ENCODE peak calls at places on chromosomes 2 and 18, in five cellular contexts. C is AG09319, P is left lung, K is WTC11, Q is BJ. O is an unnamed sample.

GRCh38 chr2:109264595-109265328 is 135.8 kb downstream of the SH3RF3 start:
- DNase-seq in P (no peak), K (no peak), C (peak), Q (no peak), O (no peak)

GRCh38 chr18:25164837-25165791 is 186.9 kb downstream of the ZNF521 start:
- DNase-seq in P (no peak), C (peak), Q (peak), K (no peak), O (peak)

GRCh38 chr2:237449193-237449797 is 35.3 kb upstream of the COL6A3 start:
- DNase-seq in C (no peak), P (no peak), Q (no peak), K (no peak), O (no peak)

GRCh38 chr18:73235491-73235890 is 367.7 kb upstream of the NETO1 start:
- DNase-seq in K (no peak), P (no peak), C (peak), Q (peak), O (peak)

GRCh38 chr18:75341897-75342296 is 85.6 kb downstream of the SMIM21 start:
- DNase-seq in C (no peak), P (no peak), K (no peak), Q (no peak), O (no peak)

GRCh38 chr2:133717497-133717896 is 149.2 kb upstream of the NCKAP5 start:
- DNase-seq in Q (peak), K (no peak), P (no peak), C (no peak), O (no peak)

GRCh38 chr2:98436734-98437133 is 7.9 kb upstream of the INPP4A start:
- DNase-seq in C (no peak), Q (no peak), K (no peak), P (no peak), O (no peak)

GRCh38 chr2:37713258-37713700 is 41.8 kb upstream of the CDC42EP3 start:
- DNase-seq in K (no peak), C (peak), Q (peak), P (no peak), O (no peak)

GRCh38 chr2:104872034-104872865 is 18.3 kb downstream of the POU3F3 start:
- DNase-seq in K (peak), Q (no peak), P (peak), C (no peak), O (no peak)

GRCh38 chr2:77428946-77429345 is 93.2 kb downstream of the LRRTM4 start:
- DNase-seq in K (no peak), P (no peak), C (no peak), Q (no peak), O (no peak)

GRCh38 chr2:37911296-37911888 is 13.7 kb upstream of the RMDN2 start:
- DNase-seq in Q (no peak), P (no peak), C (no peak), K (no peak), O (no peak)

GRCh38 chr2:27123302-27124150 is at the start of gene ABHD1:
- DNase-seq in K (peak), C (no peak), P (peak), Q (no peak), O (no peak)

GRCh38 chr18:22434973-22435608 is 17.4 kb upstream of the CTAGE1 start:
- DNase-seq in P (no peak), Q (peak), K (no peak), C (no peak), O (no peak)

GRCh38 chr18:813405-814071 is 1.5 kb upstream of the YES1 start:
- DNase-seq in K (no peak), Q (no peak), C (no peak), P (no peak), O (no peak)

GRCh38 chr2:170503971-170504819 is 210.9 kb upstream of the SP5 start:
- DNase-seq in K (no peak), Q (no peak), P (no peak), C (no peak), O (no peak)

GRCh38 chr2:239361311-239361642 is 39.5 kb downstream of the HDAC4 start:
- DNase-seq in K (no peak), P (no peak), Q (no peak), C (no peak), O (no peak)

GRCh38 chr2:172440795-172441194 is 13.4 kb downstream of the ITGA6 start:
- DNase-seq in P (no peak), C (no peak), K (no peak), Q (no peak), O (no peak)

GRCh38 chr2:23624378-23624777 is 239.4 kb downstream of the KLHL29 start:
- DNase-seq in Q (no peak), K (peak), C (no peak), P (no peak), O (no peak)

GRCh38 chr2:132652501-132652900 is 17.5 kb downstream of the LYPD1 start:
- DNase-seq in C (no peak), P (peak), Q (no peak), K (no peak), O (no peak)

GRCh38 chr2:236959876-236960275 is 125.8 kb upstream of the COPS8 start:
- DNase-seq in K (no peak), P (no peak), Q (no peak), C (no peak), O (no peak)

GRCh38 chr2:140695163-140695562 is 1435.7 kb downstream of the LRP1B start:
- DNase-seq in P (no peak), K (no peak), C (no peak), Q (no peak), O (no peak)

GRCh38 chr2:32772623-32773221 is 144.9 kb downstream of the TTC27 start:
- DNase-seq in Q (no peak), P (no peak), K (peak), C (peak), O (peak)

GRCh38 chr2:30232801-30233130 is 1.4 kb downstream of the LBH start:
- DNase-seq in Q (no peak), P (no peak), C (no peak), K (no peak), O (no peak)

GRCh38 chr18:36419913-36420531 is 122.5 kb downstream of the FHOD3 start:
- DNase-seq in K (no peak), P (no peak), Q (no peak), C (no peak), O (no peak)

GRCh38 chr2:37982147-37982582 is 57.1 kb downstream of the RMDN2 start:
- DNase-seq in P (no peak), Q (peak), C (peak), K (peak), O (peak)

GRCh38 chr2:72864500-72864899 is 22.7 kb upstream of the SPR start:
- DNase-seq in K (no peak), Q (no peak), C (no peak), P (no peak), O (no peak)

GRCh38 chr2:224069172-224069571 is 30.1 kb upstream of the SERPINE2 start:
- DNase-seq in Q (no peak), P (no peak), C (no peak), K (no peak), O (no peak)

GRCh38 chr18:79395761-79396404 is at the start of gene NFATC1:
- DNase-seq in K (peak), C (no peak), Q (no peak), P (peak), O (no peak)

GRCh38 chr2:42886921-42887320 is 94.5 kb upstream of the HAAO start:
- DNase-seq in C (no peak), K (no peak), Q (no peak), P (no peak), O (no peak)

GRCh38 chr2:55581875-55582547 is 35.4 kb downstream of the PPP4R3B start:
- DNase-seq in P (no peak), K (no peak), Q (no peak), C (no peak), O (no peak)

GRCh38 chr2:46674451-46674850 is 195.1 kb downstream of the TMEM247 start:
- DNase-seq in C (no peak), Q (no peak), P (no peak), K (no peak), O (no peak)

GRCh38 chr2:28349546-28350165 is 43.0 kb upstream of the FOSL2 start:
- DNase-seq in Q (no peak), K (no peak), C (no peak), P (no peak), O (no peak)

GRCh38 chr2:20436716-20437470 is 10.0 kb upstream of the RHOB start:
- DNase-seq in K (no peak), Q (no peak), P (no peak), C (no peak), O (no peak)

GRCh38 chr2:230124792-230125452 is 56.2 kb upstream of the SLC16A14 start:
- DNase-seq in C (no peak), K (no peak), P (peak), Q (no peak), O (no peak)

GRCh38 chr2:170716851-170717598 is 1.9 kb downstream of the SP5 start:
- DNase-seq in C (no peak), Q (no peak), P (peak), K (peak), O (peak)

GRCh38 chr2:134193774-134194173 is 60.1 kb upstream of the MGAT5 start:
- DNase-seq in K (no peak), Q (no peak), P (no peak), C (no peak), O (no peak)

GRCh38 chr2:118251427-118251826 is 163.2 kb downstream of the INSIG2 start:
- DNase-seq in K (no peak), P (no peak), C (no peak), Q (peak), O (peak)

DNA sequence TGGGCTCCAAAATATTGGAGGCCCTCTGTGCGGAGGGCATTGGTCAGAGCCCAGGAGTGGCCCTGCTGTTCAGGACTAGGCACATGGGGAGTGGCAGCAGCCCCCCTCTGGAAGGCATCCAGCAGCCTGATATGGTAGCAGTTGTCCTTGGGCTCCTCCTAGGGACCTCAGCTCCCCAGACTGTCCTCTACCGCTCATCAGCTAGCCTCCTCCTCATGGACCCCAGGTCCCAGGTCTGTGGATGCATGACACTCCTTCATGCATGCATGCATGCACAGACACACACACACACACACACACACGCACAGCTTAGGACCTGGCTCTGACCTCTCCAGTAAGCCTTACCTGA is 15.4 kb upstream of the ATP6V1B1 start:
- DNase-seq in K (no peak), Q (no peak), C (no peak), P (no peak), O (no peak)
- TF ChIP-seq CTCF in K (no peak), Q (no peak), C (no peak), P (no peak), O (no peak)

GRCh38 chr18:65516209-65516608 is 234.6 kb upstream of the CDH7 start:
- DNase-seq in C (no peak), P (no peak), K (no peak), Q (no peak), O (no peak)
- TF ChIP-seq CTCF in C (no peak), P (no peak), K (no peak), Q (no peak), O (no peak)

GRCh38 chr18:58192519-58192918 is 148.5 kb downstream of the NEDD4L start:
- DNase-seq in C (no peak), K (no peak), Q (no peak), P (no peak), O (no peak)

GRCh38 chr18:58196164-58196563 is 152.1 kb downstream of the NEDD4L start:
- DNase-seq in P (no peak), K (no peak), C (no peak), Q (no peak), O (no peak)

GRCh38 chr18:58195278-58195721 is 151.3 kb downstream of the NEDD4L start:
- DNase-seq in K (peak), P (peak), Q (no peak), C (no peak), O (no peak)

GRCh38 chr18:58190842-58191530 is 147.0 kb downstream of the NEDD4L start:
- DNase-seq in P (no peak), Q (no peak), K (no peak), C (no peak), O (no peak)

DNA sequence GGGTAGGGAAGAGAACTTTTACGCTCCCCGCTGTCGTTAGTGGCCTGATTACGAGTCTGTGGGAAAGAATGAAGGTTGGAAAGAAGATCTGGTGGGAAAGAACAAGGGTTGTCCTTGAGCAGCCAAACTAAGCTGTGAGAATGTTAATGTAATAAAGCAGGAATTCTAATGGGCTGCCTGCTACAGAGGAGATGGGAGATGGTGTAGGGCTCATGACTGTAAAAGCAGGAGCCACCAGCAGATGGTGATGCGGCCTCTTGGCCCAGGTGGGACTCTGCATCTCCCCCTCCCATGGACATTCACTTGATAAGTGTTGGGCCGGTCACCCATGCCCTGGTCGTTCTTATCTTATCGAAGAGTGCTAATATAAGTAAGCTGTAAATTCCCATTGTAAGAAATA is 150.0 kb downstream of the NEDD4L start:
- DNase-seq in P (no peak), C (no peak), Q (no peak), K (peak), O (no peak)
- TF ChIP-seq CTCF in P (no peak), C (no peak), Q (peak), K (peak), O (peak)

GRCh38 chr2:58757971-58758370 is 516.8 kb upstream of the FANCL start:
- DNase-seq in C (no peak), P (no peak), K (no peak), Q (no peak), O (no peak)

GRCh38 chr2:58767833-58768726 is 527.0 kb upstream of the FANCL start:
- DNase-seq in Q (no peak), C (no peak), P (no peak), K (no peak), O (no peak)

GRCh38 chr2:58764321-58765099 is 523.4 kb upstream of the FANCL start:
- DNase-seq in K (no peak), P (no peak), Q (no peak), C (no peak), O (no peak)

GRCh38 chr2:58762176-58762781 is 521.2 kb upstream of the FANCL start:
- DNase-seq in P (peak), K (peak), Q (peak), C (peak), O (peak)
- TF ChIP-seq CTCF in P (peak), K (peak), Q (peak), C (peak), O (peak)

DNA sequence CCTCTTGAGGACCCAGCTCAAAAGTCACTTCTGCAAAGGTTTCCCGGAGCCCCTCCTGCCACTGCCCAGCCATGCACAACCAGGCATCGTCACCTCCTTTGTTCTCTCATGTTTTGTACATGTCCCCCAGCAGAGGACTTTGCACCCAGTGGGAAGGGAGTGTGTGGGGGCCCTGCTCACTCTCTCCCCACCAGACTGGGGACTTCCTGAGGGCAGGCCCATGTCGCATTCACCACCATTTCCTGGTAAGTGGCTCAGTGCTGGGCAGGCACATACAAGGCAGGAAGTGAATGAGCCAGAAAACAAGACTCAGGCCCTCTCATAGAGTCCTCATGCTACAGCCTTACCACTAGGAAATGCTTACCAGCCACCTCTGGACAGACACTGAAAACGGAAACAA is 18.9 kb downstream of the MRPL35 start:
- DNase-seq in P (no peak), Q (no peak), C (no peak), K (no peak), O (no peak)
- TF ChIP-seq CTCF in P (no peak), Q (no peak), C (no peak), K (no peak), O (no peak)